ENCODE peak calls at places on chromosome 12, in six cellular contexts. R, A, U, T, S and N are unnamed samples.

GRCh38 chr12:82383930-82384513 is 25.7 kb downstream of the METTL25 start:
- DNase-seq in R (peak), A (no peak), U (peak), T (no peak), S (peak), N (no peak)

GRCh38 chr12:126772171-126772864 is 1494.7 kb upstream of the TMEM132C start:
- DNase-seq in R (peak), A (no peak), U (peak), T (no peak), S (no peak), N (no peak)

GRCh38 chr12:121801601-121802484 is 2.0 kb upstream of the SETD1B start:
- DNase-seq in R (peak), A (no peak), U (peak), T (no peak), S (peak), N (no peak)

GRCh38 chr12:3601466-3602150 is 110.6 kb downstream of the PRMT8 start:
- DNase-seq in R (no peak), A (no peak), U (no peak), T (no peak), S (no peak), N (no peak)

GRCh38 chr12:18683603-18684002 is 54.2 kb downstream of the PLCZ1 start:
- DNase-seq in R (peak), A (no peak), U (peak), T (no peak), S (no peak), N (no peak)

GRCh38 chr12:89695100-89695499 is 13.5 kb downstream of the ATP2B1 start:
- DNase-seq in R (peak), A (no peak), U (peak), T (no peak), S (no peak), N (no peak)

GRCh38 chr12:51056242-51056641 is 8.1 kb downstream of the LETMD1 start:
- DNase-seq in R (peak), A (no peak), U (peak), T (peak), S (no peak), N (no peak)

GRCh38 chr12:57461904-57462306 is 2.3 kb downstream of the GLI1 start:
- DNase-seq in R (no peak), A (no peak), U (peak), T (no peak), S (no peak), N (no peak)

GRCh38 chr12:39431002-39431796 is 11.7 kb downstream of the KIF21A start:
- DNase-seq in R (peak), A (no peak), U (no peak), T (no peak), S (no peak), N (no peak)

GRCh38 chr12:24996820-24997219 is 47.9 kb upstream of the BCAT1 start:
- DNase-seq in R (no peak), A (no peak), U (no peak), T (no peak), S (no peak), N (no peak)

GRCh38 chr12:19284658-19285057 is 154.6 kb upstream of the AEBP2 start:
- DNase-seq in R (no peak), A (no peak), U (no peak), T (no peak), S (no peak), N (no peak)

GRCh38 chr12:30823140-30823669 is 68.5 kb upstream of the CAPRIN2 start:
- DNase-seq in R (peak), A (peak), U (no peak), T (no peak), S (peak), N (peak)
- TF ChIP-seq CTCF in R (peak), A (no peak), U (no peak), T (no peak), S (peak), N (peak)

GRCh38 chr12:49893753-49894752 is 9.6 kb downstream of the FAIM2 start:
- DNase-seq in R (peak), A (no peak), U (peak), T (no peak), S (no peak), N (no peak)

GRCh38 chr12:49897276-49897675 is 6.4 kb downstream of the FAIM2 start:
- DNase-seq in R (no peak), A (no peak), U (peak), T (no peak), S (no peak), N (no peak)

GRCh38 chr12:49894754-49895153 is 8.9 kb downstream of the FAIM2 start:
- DNase-seq in R (no peak), A (no peak), U (no peak), T (no peak), S (no peak), N (no peak)

GRCh38 chr12:49892732-49893317 is 10.9 kb downstream of the FAIM2 start:
- DNase-seq in R (no peak), A (no peak), U (no peak), T (no peak), S (no peak), N (no peak)

DNA sequence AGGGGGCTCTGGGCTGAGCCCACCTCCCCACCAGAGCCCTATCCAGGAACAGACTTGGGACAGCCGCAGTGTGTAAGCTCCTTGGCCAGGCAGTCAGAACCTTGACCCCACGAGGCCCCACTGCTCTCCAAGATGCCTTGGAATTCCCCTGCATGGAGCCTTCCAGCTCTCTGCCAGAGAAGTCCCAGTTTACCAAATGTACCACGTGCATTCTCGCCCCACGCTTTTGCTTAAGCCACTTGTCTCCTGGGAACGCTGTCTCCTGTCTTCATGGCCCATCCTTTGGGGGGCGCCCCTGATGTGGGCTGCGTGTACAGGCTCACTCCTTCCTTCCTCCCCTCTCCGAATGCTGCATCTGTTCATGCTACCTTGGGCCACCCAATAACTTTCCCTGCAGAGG is 7.9 kb downstream of the FAIM2 start:
- DNase-seq in R (no peak), A (no peak), U (no peak), T (no peak), S (peak), N (no peak)
- TF ChIP-seq CTCF in R (no peak), A (no peak), U (no peak), T (no peak), S (peak), N (no peak)

GRCh38 chr12:52426034-52426433 is 8.1 kb downstream of the KRT75 start:
- DNase-seq in R (no peak), A (no peak), U (no peak), T (no peak), S (no peak), N (no peak)

GRCh38 chr12:52425466-52425865 is 8.7 kb downstream of the KRT75 start:
- DNase-seq in R (no peak), A (no peak), U (no peak), T (no peak), S (no peak), N (no peak)

GRCh38 chr12:52427083-52427482 is 7.1 kb downstream of the KRT75 start:
- DNase-seq in R (no peak), A (no peak), U (no peak), T (no peak), S (no peak), N (no peak)

GRCh38 chr12:52423661-52424503 is 10.3 kb downstream of the KRT75 start:
- DNase-seq in R (no peak), A (peak), U (no peak), T (no peak), S (no peak), N (no peak)

DNA sequence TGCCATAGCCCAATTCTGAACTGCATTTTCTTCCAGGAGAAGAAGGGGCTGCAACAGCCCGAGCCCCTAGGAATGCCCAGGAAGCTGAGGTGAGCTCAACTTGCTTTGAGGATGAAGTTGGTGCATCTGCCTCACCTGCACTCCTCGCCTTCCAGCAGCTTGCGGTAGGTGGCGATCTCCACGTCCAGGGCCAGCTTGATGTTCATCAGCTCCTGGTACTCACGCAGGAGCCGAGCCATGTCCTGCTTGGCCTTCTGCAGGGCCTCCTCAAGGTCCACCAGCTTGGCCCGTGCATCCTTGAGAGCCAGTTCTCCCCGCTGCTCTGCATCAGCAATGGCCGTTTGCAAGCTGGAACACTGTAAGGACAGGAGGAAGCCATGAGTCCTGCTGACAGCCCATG is 6.0 kb downstream of the KRT75 start:
- DNase-seq in R (no peak), A (no peak), U (no peak), T (no peak), S (peak), N (no peak)
- TF ChIP-seq CTCF in R (no peak), A (no peak), U (no peak), T (no peak), S (no peak), N (no peak)

DNA sequence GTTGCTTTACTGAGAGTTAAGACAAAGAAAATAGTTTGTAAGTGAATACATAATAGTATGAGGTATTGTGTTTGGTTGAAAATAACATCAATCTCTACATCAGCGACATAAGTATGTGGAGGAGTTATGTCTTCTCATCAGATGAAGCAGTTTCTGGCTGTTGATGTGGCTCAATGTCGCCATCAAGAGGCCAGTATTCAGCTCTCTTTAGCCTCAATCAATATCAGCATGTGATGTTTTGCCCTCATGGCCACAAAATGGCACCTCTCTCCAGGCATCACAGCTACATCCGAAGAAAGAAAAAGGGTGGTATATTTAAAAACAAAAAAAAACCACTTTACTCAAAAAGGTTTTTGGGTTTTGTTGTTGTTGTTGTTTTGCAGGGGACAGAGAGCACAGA is 302.3 kb upstream of the TMEM132C start:
- DNase-seq in R (no peak), A (no peak), U (no peak), T (no peak), S (peak), N (no peak)
- TF ChIP-seq CTCF in R (no peak), A (no peak), U (no peak), T (no peak), S (peak), N (no peak)